ENCODE peak calls at places on chromosomes 5 and 9, in nine cellular contexts. R is NCI-H460; I is NCI-H1092; Y is endodermal cell; D is right cardiac atrium; J is stimulated activated CD4-positive, alpha-beta T cell treated with anti-CD3 and anti-CD28 coated beads, Interleukin-12 subunit alpha, Interleukin-12 subunit beta, amount 100 ng/mL, for 4 hours; E is activated T-cell treated with anti-CD3 and anti-CD28 coated beads for 24 hours; W is RCC 7860; X is dorsolateral prefrontal cortex. F is an unnamed sample.

GRCh38 chr5:151750121-151750520 is 8.3 kb downstream of the ATOX1 start:
- DNase-seq in R (no peak), I (no peak), Y (no peak), D (no peak), J (no peak), E (no peak), W (no peak), X (no peak), F (no peak)

GRCh38 chr9:73969936-73970335 is 527.2 kb upstream of the RORB start:
- DNase-seq in R (no peak), I (no peak), Y (no peak), D (no peak), J (no peak), E (no peak), W (no peak), X (no peak), F (no peak)

GRCh38 chr5:135729582-135729879 is 104.9 kb upstream of the SLC25A48 start:
- DNase-seq in R (no peak), I (no peak), Y (no peak), D (no peak), J (no peak), E (no peak), W (no peak), X (no peak), F (no peak)

GRCh38 chr9:136567651-136568287 is 21.9 kb upstream of the NOTCH1 start:
- DNase-seq in R (peak), I (no peak), Y (peak), D (peak), J (no peak), E (no peak), W (peak), X (no peak), F (peak)

GRCh38 chr9:98706651-98707103 is 2.1 kb downstream of the GABBR2 start:
- DNase-seq in R (no peak), I (no peak), Y (no peak), D (no peak), J (no peak), E (no peak), W (no peak), X (peak), F (no peak)

GRCh38 chr9:109753308-109753707 is 26.7 kb upstream of the PALM2AKAP2 start:
- DNase-seq in R (no peak), I (no peak), Y (no peak), D (no peak), J (no peak), E (no peak), W (no peak), X (no peak), F (no peak)

GRCh38 chr5:177154003-177154643 is 20.6 kb downstream of the NSD1 start:
- DNase-seq in R (no peak), I (no peak), Y (no peak), D (no peak), J (no peak), E (no peak), W (no peak), X (no peak), F (no peak)

GRCh38 chr5:109298794-109299193 is 111.0 kb downstream of the PJA2 start:
- DNase-seq in R (no peak), I (no peak), Y (no peak), D (no peak), J (no peak), E (no peak), W (no peak), X (no peak), F (no peak)

GRCh38 chr9:121156263-121156731 is 45.4 kb downstream of the RAB14 start:
- DNase-seq in R (no peak), I (no peak), Y (no peak), D (no peak), J (no peak), E (no peak), W (peak), X (no peak), F (no peak)

GRCh38 chr9:113912816-113913215 is 36.7 kb downstream of the ZNF618 start:
- DNase-seq in R (no peak), I (no peak), Y (no peak), D (no peak), J (no peak), E (no peak), W (no peak), X (no peak), F (no peak)

GRCh38 chr9:99024959-99025358 is 80.0 kb upstream of the TGFBR1 start:
- DNase-seq in R (peak), I (no peak), Y (no peak), D (no peak), J (no peak), E (no peak), W (no peak), X (no peak), F (no peak)

GRCh38 chr9:100227636-100228035 is 125.1 kb downstream of the TEX10 start:
- DNase-seq in R (no peak), I (no peak), Y (no peak), D (no peak), J (no peak), E (no peak), W (no peak), X (no peak), F (no peak)

GRCh38 chr5:160472482-160472881 is 50.8 kb downstream of the PTTG1 start:
- DNase-seq in R (no peak), I (no peak), Y (no peak), D (no peak), J (no peak), E (no peak), W (no peak), X (no peak), F (no peak)

GRCh38 chr5:133370281-133370890 is 242.0 kb downstream of the FSTL4 start:
- DNase-seq in R (no peak), I (no peak), Y (peak), D (no peak), J (no peak), E (no peak), W (no peak), X (no peak), F (no peak)

GRCh38 chr5:77015938-77016569 is 14.2 kb upstream of the AGGF1 start:
- DNase-seq in R (peak), I (no peak), Y (peak), D (no peak), J (no peak), E (no peak), W (peak), X (no peak), F (peak)

GRCh38 chr5:13045897-13046551 is 898.5 kb downstream of the DNAH5 start:
- DNase-seq in R (no peak), I (no peak), Y (no peak), D (no peak), J (no peak), E (no peak), W (no peak), X (no peak), F (no peak)

GRCh38 chr9:38063363-38063707 is 5.7 kb downstream of the SHB start:
- DNase-seq in R (no peak), I (no peak), Y (peak), D (no peak), J (no peak), E (no peak), W (no peak), X (no peak), F (no peak)

GRCh38 chr5:10441992-10442435 is 335 bp downstream of the ROPN1L start:
- DNase-seq in R (no peak), I (no peak), Y (peak), D (no peak), J (peak), E (no peak), W (no peak), X (no peak), F (no peak)

GRCh38 chr9:132046456-132046855 is 33.2 kb downstream of the MED27 start:
- DNase-seq in R (no peak), I (no peak), Y (no peak), D (no peak), J (no peak), E (no peak), W (peak), X (no peak), F (no peak)

GRCh38 chr9:34254966-34255825 is 73.9 kb downstream of the KIF24 start:
- DNase-seq in R (no peak), I (no peak), Y (no peak), D (no peak), J (no peak), E (no peak), W (no peak), X (no peak), F (no peak)

GRCh38 chr5:106093149-106093548 is 1577.6 kb downstream of the EFNA5 start:
- DNase-seq in R (no peak), I (no peak), Y (no peak), D (no peak), J (no peak), E (no peak), W (no peak), X (no peak), F (no peak)

GRCh38 chr9:127873886-127874285 is 3.6 kb downstream of the AK1 start:
- DNase-seq in R (no peak), I (no peak), Y (peak), D (peak), J (no peak), E (no peak), W (no peak), X (peak), F (no peak)

GRCh38 chr9:87642330-87643110 is 83.4 kb upstream of the CTSL start:
- DNase-seq in R (no peak), I (no peak), Y (peak), D (no peak), J (no peak), E (no peak), W (no peak), X (no peak), F (no peak)

GRCh38 chr5:172534229-172535169 is 80.2 kb upstream of the SH3PXD2B start:
- DNase-seq in R (peak), I (no peak), Y (peak), D (no peak), J (no peak), E (no peak), W (no peak), X (no peak), F (no peak)

GRCh38 chr9:32703635-32704034 is 68.2 kb upstream of the TAF1L start:
- DNase-seq in R (no peak), I (no peak), Y (peak), D (no peak), J (no peak), E (no peak), W (no peak), X (no peak), F (peak)

F was measured in HepG2.